ENCODE peak calls at places on chromosomes 7 and 10, in seven cellular contexts. T is activated CD4-positive, alpha-beta T cell treated with anti-CD3 and anti-CD28 coated beads, Interleukin-2, amount 10 ng/mL, durations not matched to agents 7 days and 5 days; N is globus pallidus; Q is erythroblast; A is amniotic stem cell; B is dorsolateral prefrontal cortex; C is heart right ventricle. E is an unnamed sample.

GRCh38 chr10:124717911-124718734 is 26.1 kb downstream of the FAM53B start:
- DNase-seq in T (peak; percentile 72), Q (peak; percentile 100), N (no peak), A (no peak), B (peak; percentile 77), C (no peak), E (no peak)

GRCh38 chr7:112882506-112882905 is 92.3 kb upstream of the TMEM168 start:
- DNase-seq in N (no peak), B (no peak), C (no peak), T (no peak), A (no peak), Q (no peak), E (no peak)

GRCh38 chr10:47029181-47029971 is 118.1 kb downstream of the PTPN20 start:
- DNase-seq in N (no peak), C (no peak), Q (no peak), A (no peak), B (peak; percentile 26), T (peak; percentile 1), E (no peak)

GRCh38 chr10:98378722-98379121 is 36.3 kb downstream of the PYROXD2 start:
- DNase-seq in A (no peak), N (no peak), B (no peak), T (no peak), C (no peak), Q (no peak), E (no peak)

GRCh38 chr10:35127289-35127891 is 744 bp downstream of the CREM start:
- DNase-seq in Q (peak; percentile 78), C (peak; percentile 58), A (peak; percentile 36), B (peak; percentile 54), T (peak; percentile 59), N (peak; percentile 36), E (no peak)

GRCh38 chr7:36600314-36600682 is 124.0 kb downstream of the AOAH start:
- DNase-seq in N (no peak), A (no peak), T (no peak), C (no peak), Q (no peak), B (no peak), E (no peak)

GRCh38 chr10:11286261-11286989 is 268.8 kb downstream of the CELF2 start:
- DNase-seq in N (no peak), Q (no peak), B (no peak), A (no peak), C (no peak), T (no peak), E (no peak)

GRCh38 chr10:28381465-28381864 is 78.6 kb upstream of the MPP7 start:
- DNase-seq in B (no peak), A (no peak), T (no peak), N (no peak), C (no peak), Q (no peak), E (no peak)

GRCh38 chr7:4854916-4855315 is 6.9 kb downstream of the PAPOLB start:
- DNase-seq in N (no peak), B (no peak), A (no peak), Q (no peak), T (no peak), C (no peak), E (no peak)

GRCh38 chr10:54993148-54993547 is 192.1 kb upstream of the PCDH15 start:
- DNase-seq in C (no peak), A (no peak), Q (no peak), N (no peak), T (no peak), B (no peak), E (no peak)

GRCh38 chr7:128266891-128267839 is 26.1 kb downstream of the LEP start:
- DNase-seq in T (no peak), N (peak; percentile 10), Q (no peak), A (peak; percentile 13), C (peak; percentile 16), B (peak; percentile 56), E (peak; percentile 31)

GRCh38 chr10:124152781-124153600 is 59.6 kb upstream of the CHST15 start:
- DNase-seq in N (no peak), B (no peak), A (peak; percentile 75), C (peak; percentile 53), Q (no peak), T (peak; percentile 59), E (peak; percentile 83)

GRCh38 chr10:48773580-48773979 is 88.9 kb downstream of the WDFY4 start:
- DNase-seq in B (no peak), C (no peak), N (no peak), A (no peak), T (no peak), Q (no peak), E (no peak)

GRCh38 chr7:82441916-82442478 is 1.6 kb downstream of the CACNA2D1 start:
- DNase-seq in B (no peak), N (peak; percentile 37), T (no peak), Q (no peak), A (no peak), C (no peak), E (no peak)

GRCh38 chr7:47647213-47647985 is 65.5 kb upstream of the TNS3 start:
- DNase-seq in N (no peak), Q (no peak), C (no peak), A (no peak), T (peak; percentile 24), B (no peak), E (no peak)

GRCh38 chr10:109427421-109427820 is 495.9 kb downstream of the XPNPEP1 start:
- DNase-seq in C (no peak), B (no peak), T (no peak), Q (no peak), N (no peak), A (peak; percentile 22), E (no peak)

GRCh38 chr7:74185636-74186035 is 11.5 kb downstream of the EIF4H start:
- DNase-seq in A (no peak), T (no peak), C (no peak), Q (no peak), B (no peak), N (no peak), E (no peak)

E was measured in HFF-Myc.